ENCODE peak calls at places on chromosomes 3 and 15, in nine cellular contexts. V, E, J, T, U, M, X, B and S are unnamed samples.

GRCh38 chr15:51888593-51889195 is 59.2 kb downstream of the TMOD3 start:
- DNase-seq in T (no peak), B (peak; percentile 31), E (no peak), V (no peak), M (no peak), U (peak; percentile 40), X (no peak), J (peak; percentile 57), S (no peak)

GRCh38 chr3:194715022-194715800 is 29.5 kb downstream of the FAM43A start:
- DNase-seq in T (no peak), M (no peak), X (no peak), V (no peak), J (no peak), U (no peak), B (no peak), E (no peak), S (no peak)

GRCh38 chr3:101802179-101802578 is 23.2 kb downstream of the NXPE3 start:
- DNase-seq in J (no peak), V (no peak), E (no peak), U (no peak), B (no peak), X (no peak), T (no peak), M (no peak), S (no peak)

GRCh38 chr15:64455951-64456350 is 4.4 kb upstream of the ZNF609 start:
- DNase-seq in T (no peak), V (no peak), J (no peak), M (no peak), X (peak; percentile 34), B (no peak), U (peak; percentile 80), E (no peak), S (no peak)

GRCh38 chr15:60912984-60913697 is 316.0 kb downstream of the RORA start:
- DNase-seq in J (no peak), U (no peak), T (no peak), V (no peak), X (peak; percentile 27), E (no peak), B (no peak), M (no peak), S (no peak)

GRCh38 chr3:33167716-33168339 is 50.8 kb downstream of the SUSD5 start:
- DNase-seq in J (no peak), X (no peak), B (no peak), T (no peak), V (no peak), M (no peak), U (no peak), E (no peak), S (no peak)

GRCh38 chr15:73593278-73594074 is 39.7 kb downstream of the NPTN start:
- DNase-seq in B (no peak), U (no peak), X (peak; percentile 33), T (no peak), J (no peak), E (no peak), M (no peak), V (no peak), S (no peak)

GRCh38 chr15:35032471-35032870 is 44.4 kb upstream of the ZNF770 start:
- DNase-seq in M (no peak), X (no peak), T (no peak), V (no peak), E (no peak), B (no peak), U (no peak), J (no peak), S (no peak)

GRCh38 chr3:136893848-136894443 is 31.9 kb downstream of the NCK1 start:
- DNase-seq in U (no peak), T (no peak), J (no peak), X (no peak), B (no peak), E (peak; percentile 4), M (no peak), V (no peak), S (peak; percentile 82)

GRCh38 chr15:65791335-65792129 is 561 bp downstream of the DENND4A start:
- DNase-seq in M (peak; percentile 73), U (no peak), B (peak; percentile 36), V (peak; percentile 42), X (peak; percentile 40), T (no peak), J (no peak), E (no peak), S (no peak)

GRCh38 chr3:23865595-23866396 is 51.0 kb downstream of the NKIRAS1 start:
- DNase-seq in B (no peak), V (no peak), E (peak; percentile 33), U (no peak), J (peak; percentile 48), M (no peak), X (no peak), T (no peak), S (peak; percentile 15)

GRCh38 chr15:89893027-89893426 is 767 bp downstream of the AP3S2 start:
- DNase-seq in V (no peak), X (no peak), T (no peak), E (no peak), U (no peak), B (no peak), J (no peak), M (no peak), S (no peak)

GRCh38 chr3:119279844-119280243 is 14.3 kb upstream of the ARHGAP31 start:
- DNase-seq in B (no peak), U (no peak), X (no peak), E (no peak), J (no peak), T (no peak), V (no peak), M (no peak), S (no peak)

GRCh38 chr3:169865176-169865800 is 4.4 kb downstream of the LRRC31 start:
- DNase-seq in U (peak; percentile 63), B (no peak), X (no peak), J (no peak), M (no peak), E (no peak), V (no peak), T (no peak), S (no peak)

GRCh38 chr3:127774647-127775046 is 47.7 kb downstream of the MGLL start:
- DNase-seq in V (no peak), T (no peak), X (no peak), J (no peak), B (no peak), E (no peak), M (peak; percentile 22), U (no peak), S (no peak)

GRCh38 chr15:90389513-90389912 is 1.5 kb downstream of the IQGAP1 start:
- DNase-seq in U (no peak), T (no peak), V (no peak), X (no peak), J (no peak), B (no peak), M (no peak), E (no peak), S (no peak)

GRCh38 chr3:46663611-46664135 is 29.8 kb downstream of the ALS2CL start:
- DNase-seq in M (peak; percentile 59), B (peak; percentile 7), J (peak; percentile 21), T (no peak), E (no peak), X (no peak), U (no peak), V (no peak), S (peak; percentile 63)

GRCh38 chr15:83565553-83566159 is 88.3 kb upstream of the ADAMTSL3 start:
- DNase-seq in M (no peak), J (peak; percentile 33), V (no peak), T (no peak), B (peak; percentile 22), E (no peak), X (no peak), U (peak; percentile 22), S (peak; percentile 24)

GRCh38 chr15:82146990-82147461 is 101.2 kb upstream of the MEX3B start:
- DNase-seq in X (no peak), B (no peak), U (no peak), V (no peak), E (no peak), T (no peak), J (no peak), M (no peak), S (peak; percentile 94)

GRCh38 chr3:63977893-63978292 is 45.4 kb downstream of the PSMD6 start:
- DNase-seq in U (no peak), E (no peak), X (no peak), V (no peak), B (no peak), T (no peak), J (no peak), M (no peak), S (no peak)

GRCh38 chr3:100060685-100061484 is 53.4 kb downstream of the FILIP1L start:
- DNase-seq in X (no peak), B (no peak), J (no peak), M (no peak), V (no peak), U (peak; percentile 80), E (no peak), T (no peak), S (peak; percentile 64)